ENCODE peak calls at places on chromosomes 16 and 17, in eight cellular contexts. E, U, R, C, D, H, P and V are unnamed samples.

GRCh38 chr17:55420067-55420775 is 1.4 kb downstream of the MMD start:
- DNase-seq in C (no peak), R (no peak), D (no peak), U (no peak), H (no peak), E (no peak), P (peak), V (no peak)

GRCh38 chr17:45284176-45285140 is 22.6 kb upstream of the SPATA32 start:
- DNase-seq in R (no peak), E (no peak), D (no peak), H (no peak), P (no peak), U (peak), C (no peak), V (no peak)

GRCh38 chr17:50684612-50685333 is 22.9 kb downstream of the ANKRD40 start:
- DNase-seq in E (no peak), C (no peak), D (peak), H (no peak), U (no peak), R (no peak), P (no peak), V (no peak)

GRCh38 chr16:11219188-11219587 is 36.8 kb downstream of the SOCS1 start:
- DNase-seq in C (no peak), D (no peak), P (no peak), E (no peak), H (no peak), U (no peak), R (no peak), V (no peak)

GRCh38 chr17:75565066-75565465 is 22.5 kb upstream of the MYO15B start:
- DNase-seq in E (peak), R (peak), P (no peak), D (no peak), H (no peak), U (no peak), C (no peak), V (no peak)

GRCh38 chr17:6096201-6097004 is 26.2 kb downstream of the WSCD1 start:
- DNase-seq in D (no peak), U (no peak), C (no peak), E (no peak), H (no peak), P (no peak), R (no peak), V (no peak)

GRCh38 chr17:15954222-15954621 is 9.3 kb downstream of the ADORA2B start:
- DNase-seq in R (peak), C (no peak), E (peak), D (no peak), H (no peak), U (no peak), P (no peak), V (peak)

GRCh38 chr17:11889266-11889665 is 108.0 kb downstream of the ZNF18 start:
- DNase-seq in C (no peak), R (no peak), P (no peak), D (no peak), E (no peak), U (no peak), H (no peak), V (no peak)

GRCh38 chr16:16084874-16085273 is 135.5 kb downstream of the ABCC1 start:
- DNase-seq in U (no peak), C (no peak), D (no peak), R (no peak), P (no peak), E (no peak), H (no peak), V (no peak)

GRCh38 chr17:32941419-32942032 is 13.6 kb downstream of the TMEM98 start:
- DNase-seq in P (no peak), U (no peak), D (no peak), H (no peak), C (no peak), E (no peak), R (no peak), V (no peak)

GRCh38 chr17:81556175-81556691 is 4.1 kb upstream of the FAAP100 start:
- DNase-seq in H (no peak), U (no peak), E (peak), P (peak), C (no peak), R (no peak), D (peak), V (no peak)

GRCh38 chr16:89467382-89467781 is 23.0 kb downstream of the ANKRD11 start:
- DNase-seq in E (no peak), P (no peak), R (no peak), H (no peak), C (no peak), D (no peak), U (no peak), V (no peak)

GRCh38 chr16:57612494-57612893 is 15.9 kb upstream of the ADGRG1 start:
- DNase-seq in D (no peak), C (no peak), U (peak), R (no peak), P (no peak), E (no peak), H (peak), V (no peak)

GRCh38 chr17:48961516-48962233 is 6.7 kb downstream of the GIP start:
- DNase-seq in P (peak), R (peak), U (peak), E (peak), H (no peak), C (no peak), D (peak), V (no peak)

GRCh38 chr17:1555618-1556471 is 6.7 kb downstream of the PITPNA start:
- DNase-seq in D (no peak), U (no peak), P (no peak), R (no peak), H (no peak), C (peak), E (no peak), V (no peak)

GRCh38 chr17:61455754-61456681 is 3.8 kb downstream of the TBX4 start:
- DNase-seq in P (no peak), R (no peak), H (no peak), D (no peak), C (no peak), E (no peak), U (peak), V (no peak)

GRCh38 chr17:55451758-55452468 is 30.3 kb upstream of the MMD start:
- DNase-seq in H (peak), R (no peak), D (no peak), E (peak), U (no peak), P (no peak), C (no peak), V (no peak)

GRCh38 chr16:51034481-51035109 is 116.5 kb downstream of the SALL1 start:
- DNase-seq in E (no peak), U (no peak), H (no peak), C (no peak), R (no peak), P (no peak), D (no peak), V (no peak)

GRCh38 chr17:83202002-83203000 is 122.9 kb downstream of the METRNL start:
- DNase-seq in R (no peak), U (peak), H (no peak), E (no peak), C (no peak), P (no peak), D (no peak), V (no peak)

GRCh38 chr16:71440669-71441347 is 1.0 kb downstream of the TLE7 start:
- DNase-seq in R (no peak), C (no peak), U (peak), P (peak), H (peak), E (no peak), D (peak), V (no peak)

GRCh38 chr17:549197-550040 is 165.2 kb downstream of the VPS53 start:
- DNase-seq in P (no peak), D (no peak), U (no peak), E (peak), H (no peak), C (no peak), R (no peak), V (no peak)

GRCh38 chr17:28371245-28372202 is at the start of gene SARM1:
- DNase-seq in D (peak), H (peak), P (peak), E (peak), C (peak), R (peak), U (peak), V (peak)

GRCh38 chr16:4535627-4536108 is 2.9 kb downstream of the CDIP1 start:
- DNase-seq in H (no peak), C (no peak), U (no peak), D (no peak), E (no peak), R (no peak), P (no peak), V (no peak)

GRCh38 chr16:13113786-13114185 is 212.4 kb downstream of the SHISA9 start:
- DNase-seq in P (no peak), U (no peak), C (no peak), H (no peak), R (no peak), E (no peak), D (no peak), V (no peak)

GRCh38 chr17:64779344-64780095 is 117.4 kb upstream of the SMURF2 start:
- DNase-seq in R (no peak), E (no peak), H (no peak), U (peak), C (no peak), P (no peak), D (no peak), V (no peak)

DNA sequence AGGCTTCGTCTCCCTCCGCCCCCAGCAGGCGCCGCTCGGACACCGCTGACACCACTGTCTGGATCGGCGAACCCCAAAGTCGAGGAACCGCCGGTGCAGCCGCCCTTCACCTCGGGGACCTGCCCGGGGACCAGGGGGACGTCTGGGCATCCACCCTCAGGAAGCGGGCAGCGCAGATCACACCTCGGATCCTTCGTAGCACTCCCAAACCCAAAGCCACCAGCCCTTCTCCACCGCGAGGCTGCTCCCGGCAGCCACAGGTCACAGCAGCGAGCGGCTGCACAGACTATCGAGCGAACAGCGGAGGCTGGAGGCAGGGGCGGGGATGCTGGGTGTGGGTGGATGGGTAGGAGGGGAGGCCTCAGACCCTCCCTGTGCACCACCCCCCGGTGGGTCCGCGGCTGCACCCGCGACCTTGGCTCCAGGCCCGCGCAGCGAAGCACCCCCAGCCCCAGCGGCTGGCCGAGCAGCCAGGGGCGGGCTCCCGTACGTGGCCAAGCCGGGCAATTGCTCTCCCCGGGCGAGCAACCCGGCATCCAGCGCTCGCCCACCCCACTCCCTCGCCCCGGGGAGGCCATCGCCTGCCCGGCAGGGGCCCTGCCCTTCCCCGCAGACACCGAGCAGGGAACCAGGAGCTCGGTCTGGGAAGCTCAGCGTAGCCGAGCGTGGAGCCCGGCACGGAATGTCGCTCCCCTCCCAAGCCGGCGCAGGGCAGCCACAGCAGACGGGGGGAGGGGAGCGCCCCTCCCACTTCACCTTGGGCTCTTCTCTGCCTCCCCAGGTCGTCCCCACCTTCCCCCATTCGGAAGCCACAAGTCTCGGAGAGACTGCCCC is 1.0 kb downstream of the SDK2 start:
- DNase-seq in P (no peak), C (no peak), R (peak), E (no peak), U (peak), D (no peak), H (peak), V (no peak)
- TF ChIP-seq RAD21 in P (no peak), C (no peak), R (peak), E (no peak), U (peak), D (peak), H (peak), V (no peak)

GRCh38 chr16:68076560-68076959 is 8.6 kb upstream of the NFATC3 start:
- DNase-seq in D (no peak), P (no peak), U (peak), R (no peak), E (no peak), H (no peak), C (no peak), V (no peak)

GRCh38 chr16:68072038-68072695 is 13.0 kb upstream of the NFATC3 start:
- DNase-seq in P (peak), E (peak), H (no peak), R (no peak), U (peak), C (no peak), D (no peak), V (no peak)

GRCh38 chr16:68074850-68075249 is 10.3 kb upstream of the NFATC3 start:
- DNase-seq in P (no peak), U (no peak), H (no peak), E (no peak), C (peak), R (no peak), D (no peak), V (no peak)

GRCh38 chr16:68075980-68076379 is 9.2 kb upstream of the NFATC3 start:
- DNase-seq in R (no peak), D (no peak), U (peak), P (no peak), E (no peak), H (no peak), C (no peak), V (no peak)

DNA sequence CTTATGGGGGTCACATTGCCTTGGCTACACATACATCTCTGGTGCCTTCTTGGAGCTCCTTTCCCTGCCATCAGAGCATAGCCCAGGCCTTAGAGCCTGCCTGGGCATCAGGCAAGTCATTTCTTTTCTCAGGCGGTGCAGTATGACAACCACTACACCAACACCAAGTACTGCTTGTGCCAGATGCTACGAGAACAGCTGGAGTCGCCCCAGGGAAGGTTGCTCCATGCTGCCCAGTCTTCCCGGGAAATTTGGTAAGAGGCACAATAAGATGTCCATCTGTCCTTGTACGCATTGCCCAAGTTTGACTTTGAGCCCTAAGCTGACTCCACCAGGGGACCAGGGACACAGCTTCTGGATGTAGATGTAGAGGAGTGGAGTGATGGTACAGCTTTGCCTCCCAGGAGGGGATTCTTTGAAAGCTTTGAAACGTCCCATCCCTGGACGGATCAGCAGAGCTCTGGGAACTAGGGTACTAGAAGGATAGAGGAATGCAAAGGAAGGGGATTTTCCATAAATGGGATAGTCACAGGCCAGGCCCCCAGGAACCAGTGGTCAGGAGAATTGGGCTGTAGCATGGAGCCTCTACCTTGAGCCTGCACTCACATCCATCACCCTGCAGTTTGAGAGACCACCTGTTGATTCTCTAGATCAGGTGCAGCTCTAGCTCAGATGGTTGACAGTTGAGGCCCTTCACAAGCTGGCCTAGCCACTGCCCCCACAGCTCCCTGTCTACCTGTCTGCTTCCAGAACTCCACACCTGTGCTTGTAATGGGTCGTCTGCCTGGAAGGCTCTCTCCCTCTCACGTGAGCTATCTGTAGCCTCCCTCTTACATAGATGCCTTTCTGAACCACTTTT is 11.0 kb upstream of the NFATC3 start:
- DNase-seq in D (no peak), P (no peak), R (no peak), C (no peak), E (no peak), H (no peak), U (peak), V (no peak)
- H3K27ac ChIP-seq in D (no peak), P (no peak), R (no peak), C (peak), E (no peak), H (no peak), U (no peak), V (no peak)

GRCh38 chr17:43531082-43531378 is 15.1 kb downstream of the ETV4 start:
- DNase-seq in U (no peak), R (no peak), C (no peak), D (no peak), P (no peak), H (no peak), E (no peak), V (no peak)
- TF ChIP-seq RAD21 in U (no peak), R (no peak), C (no peak), D (no peak), P (no peak), H (no peak), E (no peak), V (no peak)

GRCh38 chr16:17518441-17518840 is 47.7 kb upstream of the XYLT1 start:
- DNase-seq in D (no peak), E (peak), U (no peak), C (no peak), R (no peak), P (no peak), H (no peak), V (no peak)

GRCh38 chr16:17519556-17519955 is 48.8 kb upstream of the XYLT1 start:
- DNase-seq in P (no peak), U (no peak), E (peak), H (no peak), C (no peak), R (no peak), D (no peak), V (no peak)

GRCh38 chr16:17519041-17519440 is 48.3 kb upstream of the XYLT1 start:
- DNase-seq in D (no peak), P (no peak), R (no peak), E (peak), H (no peak), C (no peak), U (no peak), V (no peak)

GRCh38 chr16:17515421-17516210 is 44.9 kb upstream of the XYLT1 start:
- DNase-seq in D (no peak), U (no peak), E (peak), P (no peak), C (no peak), H (no peak), R (no peak), V (no peak)

GRCh38 chr16:17520567-17520966 is 49.8 kb upstream of the XYLT1 start:
- DNase-seq in H (no peak), D (no peak), P (no peak), U (no peak), R (no peak), E (peak), C (no peak), V (no peak)
- H3K27ac ChIP-seq in H (no peak), D (no peak), P (no peak), U (no peak), R (no peak), E (peak), C (no peak), V (no peak)

GRCh38 chr17:78777886-78778285 is 4.2 kb downstream of the CYTH1 start:
- DNase-seq in H (no peak), P (no peak), D (no peak), U (no peak), C (no peak), R (no peak), E (no peak), V (no peak)
- TF ChIP-seq RAD21 in H (no peak), P (no peak), D (no peak), U (no peak), C (no peak), R (no peak), E (no peak), V (no peak)

DNA sequence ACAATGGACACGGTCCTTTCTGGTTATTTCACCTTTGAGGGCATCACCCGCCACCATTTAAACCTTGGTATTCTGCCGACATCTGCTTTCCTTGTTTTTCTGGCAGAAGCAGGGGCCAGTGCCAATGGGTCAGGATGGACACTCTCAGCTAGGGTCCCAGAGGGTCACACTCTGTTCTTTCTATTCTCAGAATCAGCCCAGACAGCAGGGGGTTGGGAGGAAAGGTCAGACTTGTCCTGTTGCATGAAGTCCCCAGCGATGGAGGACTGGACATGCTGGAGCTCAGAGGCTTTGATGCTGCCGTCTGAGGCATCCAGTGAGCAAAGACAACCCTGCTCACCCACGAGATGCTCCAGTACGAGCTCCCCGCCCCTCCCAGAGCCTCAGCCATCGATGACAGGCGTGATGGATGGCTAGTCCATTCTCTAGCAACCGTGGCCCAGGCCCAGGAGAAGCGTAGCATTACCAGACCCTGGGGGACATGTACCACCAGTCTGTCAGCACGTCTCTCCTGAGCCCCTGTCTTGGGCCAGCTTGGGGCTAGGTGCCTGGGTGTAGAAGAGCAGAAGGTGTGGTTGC is 62.0 kb downstream of the FOXL1 start:
- DNase-seq in R (no peak), C (no peak), U (no peak), H (no peak), P (no peak), E (no peak), D (no peak), V (no peak)
- H3K27ac ChIP-seq in R (no peak), C (no peak), U (no peak), H (no peak), P (no peak), E (no peak), D (no peak), V (no peak)

DNA sequence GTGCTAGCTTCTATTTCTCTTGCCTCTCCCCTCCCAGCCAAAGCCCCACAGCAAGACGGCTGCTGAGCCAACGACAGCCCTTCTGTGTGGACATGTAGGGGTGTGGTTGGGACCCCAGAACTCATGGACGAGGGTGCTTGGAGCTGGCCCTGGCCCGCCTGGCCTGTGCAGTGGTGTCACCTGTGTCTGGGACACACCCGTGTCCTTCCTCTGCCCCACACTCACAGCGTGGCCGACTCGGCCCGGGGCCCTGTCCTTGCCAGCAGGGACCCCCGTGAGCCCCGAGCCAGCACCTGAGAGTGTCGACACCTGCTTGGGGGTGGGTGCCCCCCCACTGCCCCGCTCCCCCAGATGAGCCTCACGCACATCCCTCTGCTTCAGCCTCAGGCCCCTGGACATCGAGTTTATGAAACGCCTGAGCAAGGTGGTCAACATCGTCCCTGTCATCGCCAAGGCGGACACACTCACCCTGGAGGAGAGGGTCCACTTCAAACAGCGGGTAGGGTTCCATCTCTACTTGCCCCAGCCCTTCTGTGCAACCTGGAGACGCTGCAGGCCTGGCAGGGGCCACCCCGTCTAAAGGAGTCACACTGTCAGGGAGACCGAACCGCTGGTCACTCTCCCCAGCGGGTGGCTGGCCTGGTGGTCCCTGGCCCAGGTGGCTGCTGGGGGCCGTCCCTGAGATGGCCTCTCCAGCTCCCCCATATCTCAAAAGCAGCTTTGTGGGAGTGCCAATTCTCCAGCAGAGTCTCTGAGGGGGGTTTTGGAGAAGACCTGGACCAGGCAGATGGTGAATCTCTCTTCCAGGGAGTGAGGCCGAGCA is 349.8 kb downstream of the SEC14L1 start:
- DNase-seq in E (no peak), P (no peak), R (no peak), C (no peak), D (no peak), U (no peak), H (no peak), V (no peak)
- TF ChIP-seq RAD21 in E (no peak), P (no peak), R (no peak), C (no peak), D (no peak), U (no peak), H (no peak), V (no peak)